ENCODE peak calls at places on chromosomes 4 and X, in ten cellular contexts. One of them, this sample, is unnamed.

GRCh38 chrX:123487674-123488073 is 245.2 kb downstream of the THOC2 start:
- DNase-seq in omental fat pad: no peak
- DNase-seq in T-cell: no peak
- DNase-seq in MV-4-11: no peak
- DNase-seq in ecto neural progenitor cell: no peak
- DNase-seq in GM20000: no peak
- DNase-seq in astrocyte: peak; percentile 53
- DNase-seq in PC-3: no peak
- DNase-seq in stimulated activated CD4-positive, alpha-beta T cell treated with anti-CD3 and anti-CD28 coated beads, Interleukin-15, amount 100 ng/mL, for 24 hours: no peak
- DNase-seq in germinal center: no peak
- DNase-seq in this sample: no peak

GRCh38 chr4:178185517-178185916 is 743.3 kb upstream of the AGA start:
- DNase-seq in omental fat pad: no peak
- DNase-seq in T-cell: no peak
- DNase-seq in MV-4-11: no peak
- DNase-seq in ecto neural progenitor cell: no peak
- DNase-seq in GM20000: no peak
- DNase-seq in astrocyte: peak; percentile 46
- DNase-seq in PC-3: no peak
- DNase-seq in stimulated activated CD4-positive, alpha-beta T cell treated with anti-CD3 and anti-CD28 coated beads, Interleukin-15, amount 100 ng/mL, for 24 hours: no peak
- DNase-seq in germinal center: no peak
- DNase-seq in this sample: no peak

GRCh38 chr4:41213563-41214157 is 682 bp downstream of the APBB2 start:
- DNase-seq in omental fat pad: no peak
- DNase-seq in T-cell: no peak
- DNase-seq in MV-4-11: no peak
- DNase-seq in ecto neural progenitor cell: no peak
- DNase-seq in GM20000: peak; percentile 12
- DNase-seq in astrocyte: no peak
- DNase-seq in PC-3: no peak
- DNase-seq in stimulated activated CD4-positive, alpha-beta T cell treated with anti-CD3 and anti-CD28 coated beads, Interleukin-15, amount 100 ng/mL, for 24 hours: peak; percentile 21
- DNase-seq in germinal center: peak; percentile 32
- DNase-seq in this sample: peak; percentile 12

GRCh38 chrX:153460826-153461225 is 9.6 kb downstream of the HAUS7 start:
- DNase-seq in omental fat pad: no peak
- DNase-seq in T-cell: peak; percentile 16
- DNase-seq in MV-4-11: peak; percentile 25
- DNase-seq in ecto neural progenitor cell: peak; percentile 61
- DNase-seq in GM20000: peak; percentile 69
- DNase-seq in astrocyte: no peak
- DNase-seq in PC-3: peak; percentile 57
- DNase-seq in stimulated activated CD4-positive, alpha-beta T cell treated with anti-CD3 and anti-CD28 coated beads, Interleukin-15, amount 100 ng/mL, for 24 hours: peak; percentile 50
- DNase-seq in germinal center: peak; percentile 32
- DNase-seq in this sample: peak; percentile 61

GRCh38 chrX:1202251-1202650 is 10.2 kb downstream of the CRLF2 start:
- DNase-seq in omental fat pad: no peak
- DNase-seq in T-cell: no peak
- DNase-seq in MV-4-11: no peak
- DNase-seq in ecto neural progenitor cell: no peak
- DNase-seq in GM20000: no peak
- DNase-seq in astrocyte: no peak
- DNase-seq in PC-3: no peak
- DNase-seq in stimulated activated CD4-positive, alpha-beta T cell treated with anti-CD3 and anti-CD28 coated beads, Interleukin-15, amount 100 ng/mL, for 24 hours: no peak
- DNase-seq in germinal center: no peak
- DNase-seq in this sample: no peak

GRCh38 chrX:9182041-9182440 is 148.1 kb upstream of the FAM9B start:
- DNase-seq in omental fat pad: no peak
- DNase-seq in T-cell: no peak
- DNase-seq in MV-4-11: no peak
- DNase-seq in ecto neural progenitor cell: no peak
- DNase-seq in GM20000: no peak
- DNase-seq in astrocyte: no peak
- DNase-seq in PC-3: peak; percentile 63
- DNase-seq in stimulated activated CD4-positive, alpha-beta T cell treated with anti-CD3 and anti-CD28 coated beads, Interleukin-15, amount 100 ng/mL, for 24 hours: no peak
- DNase-seq in germinal center: no peak
- DNase-seq in this sample: no peak

GRCh38 chrX:12007881-12008280 is 130.4 kb upstream of the FRMPD4 start:
- DNase-seq in omental fat pad: no peak
- DNase-seq in T-cell: no peak
- DNase-seq in MV-4-11: no peak
- DNase-seq in ecto neural progenitor cell: no peak
- DNase-seq in GM20000: no peak
- DNase-seq in astrocyte: peak; percentile 89
- DNase-seq in PC-3: peak; percentile 85
- DNase-seq in stimulated activated CD4-positive, alpha-beta T cell treated with anti-CD3 and anti-CD28 coated beads, Interleukin-15, amount 100 ng/mL, for 24 hours: peak; percentile 1
- DNase-seq in germinal center: no peak
- DNase-seq in this sample: no peak

GRCh38 chr4:48853604-48854394 is 22.9 kb downstream of the OCIAD1 start:
- DNase-seq in omental fat pad: no peak
- DNase-seq in T-cell: no peak
- DNase-seq in MV-4-11: no peak
- DNase-seq in ecto neural progenitor cell: no peak
- DNase-seq in GM20000: no peak
- DNase-seq in astrocyte: no peak
- DNase-seq in PC-3: no peak
- DNase-seq in stimulated activated CD4-positive, alpha-beta T cell treated with anti-CD3 and anti-CD28 coated beads, Interleukin-15, amount 100 ng/mL, for 24 hours: no peak
- DNase-seq in germinal center: no peak
- DNase-seq in this sample: no peak

GRCh38 chrX:19886888-19887531 is 390 bp downstream of the SH3KBP1 start:
- DNase-seq in omental fat pad: no peak
- DNase-seq in T-cell: no peak
- DNase-seq in MV-4-11: no peak
- DNase-seq in ecto neural progenitor cell: peak; percentile 51
- DNase-seq in GM20000: peak; percentile 64
- DNase-seq in astrocyte: no peak
- DNase-seq in PC-3: peak; percentile 5
- DNase-seq in stimulated activated CD4-positive, alpha-beta T cell treated with anti-CD3 and anti-CD28 coated beads, Interleukin-15, amount 100 ng/mL, for 24 hours: peak; percentile 49
- DNase-seq in germinal center: peak; percentile 39
- DNase-seq in this sample: peak; percentile 8

GRCh38 chr4:13524504-13525243 is 19.6 kb downstream of the NKX3-2 start:
- DNase-seq in omental fat pad: no peak
- DNase-seq in T-cell: no peak
- DNase-seq in MV-4-11: no peak
- DNase-seq in ecto neural progenitor cell: no peak
- DNase-seq in GM20000: peak; percentile 11
- DNase-seq in astrocyte: peak; percentile 58
- DNase-seq in PC-3: no peak
- DNase-seq in stimulated activated CD4-positive, alpha-beta T cell treated with anti-CD3 and anti-CD28 coated beads, Interleukin-15, amount 100 ng/mL, for 24 hours: no peak
- DNase-seq in germinal center: no peak
- DNase-seq in this sample: no peak

GRCh38 chr4:16083217-16084191 is at the start of gene PROM1:
- DNase-seq in omental fat pad: no peak
- DNase-seq in T-cell: no peak
- DNase-seq in MV-4-11: no peak
- DNase-seq in ecto neural progenitor cell: peak; percentile 84
- DNase-seq in GM20000: no peak
- DNase-seq in astrocyte: no peak
- DNase-seq in PC-3: no peak
- DNase-seq in stimulated activated CD4-positive, alpha-beta T cell treated with anti-CD3 and anti-CD28 coated beads, Interleukin-15, amount 100 ng/mL, for 24 hours: peak; percentile 33
- DNase-seq in germinal center: no peak
- DNase-seq in this sample: peak; percentile 52

GRCh38 chr4:30717208-30718020 is 2.8 kb upstream of the PCDH7 start:
- DNase-seq in omental fat pad: no peak
- DNase-seq in T-cell: no peak
- DNase-seq in MV-4-11: peak; percentile 63
- DNase-seq in ecto neural progenitor cell: peak; percentile 84
- DNase-seq in GM20000: peak; percentile 50
- DNase-seq in astrocyte: peak; percentile 78
- DNase-seq in PC-3: peak; percentile 49
- DNase-seq in stimulated activated CD4-positive, alpha-beta T cell treated with anti-CD3 and anti-CD28 coated beads, Interleukin-15, amount 100 ng/mL, for 24 hours: peak; percentile 37
- DNase-seq in germinal center: no peak
- DNase-seq in this sample: peak; percentile 57

GRCh38 chr4:111854494-111855087 is 290.7 kb upstream of the FAM241A start:
- DNase-seq in omental fat pad: no peak
- DNase-seq in T-cell: no peak
- DNase-seq in MV-4-11: peak; percentile 22
- DNase-seq in ecto neural progenitor cell: no peak
- DNase-seq in GM20000: peak; percentile 6
- DNase-seq in astrocyte: peak; percentile 3
- DNase-seq in PC-3: peak; percentile 49
- DNase-seq in stimulated activated CD4-positive, alpha-beta T cell treated with anti-CD3 and anti-CD28 coated beads, Interleukin-15, amount 100 ng/mL, for 24 hours: peak; percentile 5
- DNase-seq in germinal center: peak; percentile 11
- DNase-seq in this sample: peak; percentile 39

GRCh38 chr4:187188118-187188517 is 464.5 kb upstream of the FAT1 start:
- DNase-seq in omental fat pad: no peak
- DNase-seq in T-cell: no peak
- DNase-seq in MV-4-11: no peak
- DNase-seq in ecto neural progenitor cell: no peak
- DNase-seq in GM20000: no peak
- DNase-seq in astrocyte: no peak
- DNase-seq in PC-3: no peak
- DNase-seq in stimulated activated CD4-positive, alpha-beta T cell treated with anti-CD3 and anti-CD28 coated beads, Interleukin-15, amount 100 ng/mL, for 24 hours: no peak
- DNase-seq in germinal center: no peak
- DNase-seq in this sample: no peak

GRCh38 chr4:158161561-158162354 is 11.1 kb downstream of the GASK1B start:
- DNase-seq in omental fat pad: no peak
- DNase-seq in T-cell: no peak
- DNase-seq in MV-4-11: peak; percentile 85
- DNase-seq in ecto neural progenitor cell: no peak
- DNase-seq in GM20000: no peak
- DNase-seq in astrocyte: peak; percentile 97
- DNase-seq in PC-3: peak; percentile 55
- DNase-seq in stimulated activated CD4-positive, alpha-beta T cell treated with anti-CD3 and anti-CD28 coated beads, Interleukin-15, amount 100 ng/mL, for 24 hours: no peak
- DNase-seq in germinal center: no peak
- DNase-seq in this sample: no peak

GRCh38 chrX:56233100-56233499 is 944 bp downstream of the KLF8 start:
- DNase-seq in omental fat pad: no peak
- DNase-seq in T-cell: no peak
- DNase-seq in MV-4-11: no peak
- DNase-seq in ecto neural progenitor cell: peak; percentile 46
- DNase-seq in GM20000: no peak
- DNase-seq in astrocyte: no peak
- DNase-seq in PC-3: no peak
- DNase-seq in stimulated activated CD4-positive, alpha-beta T cell treated with anti-CD3 and anti-CD28 coated beads, Interleukin-15, amount 100 ng/mL, for 24 hours: no peak
- DNase-seq in germinal center: no peak
- DNase-seq in this sample: no peak

GRCh38 chr4:57430706-57431105 is 320.5 kb upstream of the IGFBP7 start:
- DNase-seq in omental fat pad: no peak
- DNase-seq in T-cell: no peak
- DNase-seq in MV-4-11: no peak
- DNase-seq in ecto neural progenitor cell: no peak
- DNase-seq in GM20000: no peak
- DNase-seq in astrocyte: no peak
- DNase-seq in PC-3: peak; percentile 37
- DNase-seq in stimulated activated CD4-positive, alpha-beta T cell treated with anti-CD3 and anti-CD28 coated beads, Interleukin-15, amount 100 ng/mL, for 24 hours: no peak
- DNase-seq in germinal center: no peak
- DNase-seq in this sample: no peak

GRCh38 chrX:13094780-13095425 is 50.5 kb upstream of the FAM9C start:
- DNase-seq in omental fat pad: no peak
- DNase-seq in T-cell: no peak
- DNase-seq in MV-4-11: no peak
- DNase-seq in ecto neural progenitor cell: no peak
- DNase-seq in GM20000: no peak
- DNase-seq in astrocyte: peak; percentile 75
- DNase-seq in PC-3: no peak
- DNase-seq in stimulated activated CD4-positive, alpha-beta T cell treated with anti-CD3 and anti-CD28 coated beads, Interleukin-15, amount 100 ng/mL, for 24 hours: no peak
- DNase-seq in germinal center: no peak
- DNase-seq in this sample: no peak

GRCh38 chr4:876780-877179 is 50.9 kb upstream of the CPLX1 start:
- DNase-seq in omental fat pad: no peak
- DNase-seq in T-cell: no peak
- DNase-seq in MV-4-11: no peak
- DNase-seq in ecto neural progenitor cell: no peak
- DNase-seq in GM20000: no peak
- DNase-seq in astrocyte: no peak
- DNase-seq in PC-3: no peak
- DNase-seq in stimulated activated CD4-positive, alpha-beta T cell treated with anti-CD3 and anti-CD28 coated beads, Interleukin-15, amount 100 ng/mL, for 24 hours: no peak
- DNase-seq in germinal center: no peak
- DNase-seq in this sample: no peak

GRCh38 chr4:75598390-75598789 is 31.9 kb downstream of the CDKL2 start:
- DNase-seq in omental fat pad: no peak
- DNase-seq in T-cell: no peak
- DNase-seq in MV-4-11: peak; percentile 29
- DNase-seq in ecto neural progenitor cell: no peak
- DNase-seq in GM20000: peak; percentile 15
- DNase-seq in astrocyte: peak; percentile 76
- DNase-seq in PC-3: peak; percentile 8
- DNase-seq in stimulated activated CD4-positive, alpha-beta T cell treated with anti-CD3 and anti-CD28 coated beads, Interleukin-15, amount 100 ng/mL, for 24 hours: no peak
- DNase-seq in germinal center: no peak
- DNase-seq in this sample: no peak

GRCh38 chr4:101184668-101185067 is 162.7 kb downstream of the PPP3CA start:
- DNase-seq in omental fat pad: no peak
- DNase-seq in T-cell: no peak
- DNase-seq in MV-4-11: no peak
- DNase-seq in ecto neural progenitor cell: no peak
- DNase-seq in GM20000: no peak
- DNase-seq in astrocyte: no peak
- DNase-seq in PC-3: no peak
- DNase-seq in stimulated activated CD4-positive, alpha-beta T cell treated with anti-CD3 and anti-CD28 coated beads, Interleukin-15, amount 100 ng/mL, for 24 hours: no peak
- DNase-seq in germinal center: no peak
- DNase-seq in this sample: no peak

GRCh38 chrX:50920132-50920531 is 9.6 kb downstream of the BMP15 start:
- DNase-seq in omental fat pad: no peak
- DNase-seq in T-cell: no peak
- DNase-seq in MV-4-11: peak; percentile 0
- DNase-seq in ecto neural progenitor cell: no peak
- DNase-seq in GM20000: no peak
- DNase-seq in astrocyte: peak; percentile 1
- DNase-seq in PC-3: peak; percentile 51
- DNase-seq in stimulated activated CD4-positive, alpha-beta T cell treated with anti-CD3 and anti-CD28 coated beads, Interleukin-15, amount 100 ng/mL, for 24 hours: no peak
- DNase-seq in germinal center: no peak
- DNase-seq in this sample: no peak

GRCh38 chrX:38879631-38880220 is 78.5 kb downstream of the MID1IP1 start:
- DNase-seq in omental fat pad: no peak
- DNase-seq in T-cell: no peak
- DNase-seq in MV-4-11: peak; percentile 83
- DNase-seq in ecto neural progenitor cell: no peak
- DNase-seq in GM20000: peak; percentile 18
- DNase-seq in astrocyte: no peak
- DNase-seq in PC-3: peak; percentile 66
- DNase-seq in stimulated activated CD4-positive, alpha-beta T cell treated with anti-CD3 and anti-CD28 coated beads, Interleukin-15, amount 100 ng/mL, for 24 hours: no peak
- DNase-seq in germinal center: peak; percentile 69
- DNase-seq in this sample: no peak

GRCh38 chrX:13587791-13588477 is 18.5 kb downstream of the EGFL6 start:
- DNase-seq in omental fat pad: no peak
- DNase-seq in T-cell: no peak
- DNase-seq in MV-4-11: no peak
- DNase-seq in ecto neural progenitor cell: no peak
- DNase-seq in GM20000: no peak
- DNase-seq in astrocyte: no peak
- DNase-seq in PC-3: no peak
- DNase-seq in stimulated activated CD4-positive, alpha-beta T cell treated with anti-CD3 and anti-CD28 coated beads, Interleukin-15, amount 100 ng/mL, for 24 hours: no peak
- DNase-seq in germinal center: no peak
- DNase-seq in this sample: no peak

GRCh38 chr4:174460684-174461083 is 61.6 kb downstream of the HPGD start:
- DNase-seq in omental fat pad: no peak
- DNase-seq in T-cell: no peak
- DNase-seq in MV-4-11: no peak
- DNase-seq in ecto neural progenitor cell: no peak
- DNase-seq in GM20000: no peak
- DNase-seq in astrocyte: peak; percentile 51
- DNase-seq in PC-3: peak; percentile 70
- DNase-seq in stimulated activated CD4-positive, alpha-beta T cell treated with anti-CD3 and anti-CD28 coated beads, Interleukin-15, amount 100 ng/mL, for 24 hours: no peak
- DNase-seq in germinal center: no peak
- DNase-seq in this sample: no peak

GRCh38 chr4:166957451-166957850 is 276.8 kb downstream of the SPOCK3 start:
- DNase-seq in omental fat pad: no peak
- DNase-seq in T-cell: no peak
- DNase-seq in MV-4-11: no peak
- DNase-seq in ecto neural progenitor cell: no peak
- DNase-seq in GM20000: no peak
- DNase-seq in astrocyte: peak; percentile 11
- DNase-seq in PC-3: peak; percentile 7
- DNase-seq in stimulated activated CD4-positive, alpha-beta T cell treated with anti-CD3 and anti-CD28 coated beads, Interleukin-15, amount 100 ng/mL, for 24 hours: no peak
- DNase-seq in germinal center: no peak
- DNase-seq in this sample: no peak

GRCh38 chr4:52358855-52359254 is 300.2 kb downstream of the USP46 start:
- DNase-seq in omental fat pad: no peak
- DNase-seq in T-cell: no peak
- DNase-seq in MV-4-11: peak; percentile 40
- DNase-seq in ecto neural progenitor cell: no peak
- DNase-seq in GM20000: no peak
- DNase-seq in astrocyte: no peak
- DNase-seq in PC-3: no peak
- DNase-seq in stimulated activated CD4-positive, alpha-beta T cell treated with anti-CD3 and anti-CD28 coated beads, Interleukin-15, amount 100 ng/mL, for 24 hours: no peak
- DNase-seq in germinal center: no peak
- DNase-seq in this sample: no peak

GRCh38 chr4:147570616-147571015 is 46.6 kb upstream of the TMEM184C start:
- DNase-seq in omental fat pad: no peak
- DNase-seq in T-cell: no peak
- DNase-seq in MV-4-11: no peak
- DNase-seq in ecto neural progenitor cell: no peak
- DNase-seq in GM20000: no peak
- DNase-seq in astrocyte: peak; percentile 35
- DNase-seq in PC-3: no peak
- DNase-seq in stimulated activated CD4-positive, alpha-beta T cell treated with anti-CD3 and anti-CD28 coated beads, Interleukin-15, amount 100 ng/mL, for 24 hours: no peak
- DNase-seq in germinal center: no peak
- DNase-seq in this sample: no peak

This sample was measured in neural crest cell.